ENCODE peak calls at places on chromosomes 3 and 15, in nine cellular contexts. One of them, this sample, is unnamed.
A peak's percentile ranks its signal among the peaks of the same experiment; 100 is the strongest.

GRCh38 chr3:45819543-45819942 is 22.4 kb downstream of the LZTFL1 start:
- DNase-seq in left cardiac atrium: no peak
- DNase-seq in LHCN-M2: peak; percentile 29
- DNase-seq in substantia nigra: no peak
- DNase-seq in foreskin fibroblast: peak; percentile 70
- DNase-seq in GM13976: no peak
- DNase-seq in aorta: no peak
- DNase-seq in HEK293T: no peak
- DNase-seq in endothelial cell: no peak
- DNase-seq in this sample: no peak

GRCh38 chr3:55000546-55000945 is 72.7 kb upstream of the LRTM1 start:
- DNase-seq in left cardiac atrium: peak; percentile 36
- DNase-seq in LHCN-M2: peak; percentile 96
- DNase-seq in substantia nigra: no peak
- DNase-seq in foreskin fibroblast: peak; percentile 93
- DNase-seq in GM13976: no peak
- DNase-seq in aorta: no peak
- DNase-seq in HEK293T: no peak
- DNase-seq in endothelial cell: no peak
- DNase-seq in this sample: peak; percentile 89

GRCh38 chr15:31366169-31366734 is 39.6 kb downstream of the KLF13 start:
- DNase-seq in left cardiac atrium: no peak
- DNase-seq in LHCN-M2: peak; percentile 11
- DNase-seq in substantia nigra: no peak
- DNase-seq in foreskin fibroblast: peak; percentile 47
- DNase-seq in GM13976: no peak
- DNase-seq in aorta: no peak
- DNase-seq in HEK293T: no peak
- DNase-seq in endothelial cell: no peak
- DNase-seq in this sample: no peak

GRCh38 chr15:48653216-48653615 is 7.7 kb upstream of the FBN1 start:
- DNase-seq in left cardiac atrium: no peak
- DNase-seq in LHCN-M2: no peak
- DNase-seq in substantia nigra: no peak
- DNase-seq in foreskin fibroblast: no peak
- DNase-seq in GM13976: no peak
- DNase-seq in aorta: no peak
- DNase-seq in HEK293T: no peak
- DNase-seq in endothelial cell: no peak
- DNase-seq in this sample: no peak

GRCh38 chr15:43748376-43748775 is 2.1 kb downstream of the PDIA3 start:
- DNase-seq in left cardiac atrium: no peak
- DNase-seq in LHCN-M2: peak; percentile 22
- DNase-seq in substantia nigra: no peak
- DNase-seq in foreskin fibroblast: peak; percentile 35
- DNase-seq in GM13976: no peak
- DNase-seq in aorta: no peak
- DNase-seq in HEK293T: no peak
- DNase-seq in endothelial cell: no peak
- DNase-seq in this sample: no peak

GRCh38 chr15:53401503-53401902 is 358.0 kb downstream of the WDR72 start:
- DNase-seq in left cardiac atrium: no peak
- DNase-seq in LHCN-M2: no peak
- DNase-seq in substantia nigra: no peak
- DNase-seq in foreskin fibroblast: no peak
- DNase-seq in GM13976: peak; percentile 4
- DNase-seq in aorta: no peak
- DNase-seq in HEK293T: no peak
- DNase-seq in endothelial cell: no peak
- DNase-seq in this sample: peak; percentile 5

GRCh38 chr15:98395974-98396627 is 252.2 kb upstream of the IGF1R start:
- DNase-seq in left cardiac atrium: no peak
- DNase-seq in LHCN-M2: no peak
- DNase-seq in substantia nigra: no peak
- DNase-seq in foreskin fibroblast: no peak
- DNase-seq in GM13976: no peak
- DNase-seq in aorta: no peak
- DNase-seq in HEK293T: no peak
- DNase-seq in endothelial cell: no peak
- DNase-seq in this sample: no peak

GRCh38 chr15:74128785-74129350 is 1.5 kb upstream of the ISLR2 start:
- DNase-seq in left cardiac atrium: no peak
- DNase-seq in LHCN-M2: no peak
- DNase-seq in substantia nigra: no peak
- DNase-seq in foreskin fibroblast: no peak
- DNase-seq in GM13976: no peak
- DNase-seq in aorta: no peak
- DNase-seq in HEK293T: no peak
- DNase-seq in endothelial cell: no peak
- DNase-seq in this sample: no peak

GRCh38 chr15:39543651-39544050 is 37.2 kb upstream of the THBS1 start:
- DNase-seq in left cardiac atrium: no peak
- DNase-seq in LHCN-M2: peak; percentile 38
- DNase-seq in substantia nigra: no peak
- DNase-seq in foreskin fibroblast: no peak
- DNase-seq in GM13976: no peak
- DNase-seq in aorta: no peak
- DNase-seq in HEK293T: no peak
- DNase-seq in endothelial cell: no peak
- DNase-seq in this sample: no peak

GRCh38 chr15:80309769-80310384 is 57.9 kb upstream of the CTXND1 start:
- DNase-seq in left cardiac atrium: no peak
- DNase-seq in LHCN-M2: peak; percentile 25
- DNase-seq in substantia nigra: peak; percentile 11
- DNase-seq in foreskin fibroblast: peak; percentile 52
- DNase-seq in GM13976: no peak
- DNase-seq in aorta: no peak
- DNase-seq in HEK293T: peak; percentile 61
- DNase-seq in endothelial cell: peak; percentile 42
- DNase-seq in this sample: peak; percentile 54

GRCh38 chr3:98884675-98885371 is 16.7 kb downstream of the DCBLD2 start:
- DNase-seq in left cardiac atrium: no peak
- DNase-seq in LHCN-M2: peak; percentile 56
- DNase-seq in substantia nigra: no peak
- DNase-seq in foreskin fibroblast: peak; percentile 54
- DNase-seq in GM13976: no peak
- DNase-seq in aorta: no peak
- DNase-seq in HEK293T: no peak
- DNase-seq in endothelial cell: no peak
- DNase-seq in this sample: no peak

GRCh38 chr3:28564211-28564610 is 215.6 kb upstream of the AZI2 start:
- DNase-seq in left cardiac atrium: no peak
- DNase-seq in LHCN-M2: no peak
- DNase-seq in substantia nigra: no peak
- DNase-seq in foreskin fibroblast: no peak
- DNase-seq in GM13976: no peak
- DNase-seq in aorta: no peak
- DNase-seq in HEK293T: no peak
- DNase-seq in endothelial cell: no peak
- DNase-seq in this sample: no peak

GRCh38 chr15:89936793-89937265 is 24.1 kb upstream of the ARPIN start:
- DNase-seq in left cardiac atrium: no peak
- DNase-seq in LHCN-M2: no peak
- DNase-seq in substantia nigra: no peak
- DNase-seq in foreskin fibroblast: no peak
- DNase-seq in GM13976: no peak
- DNase-seq in aorta: no peak
- DNase-seq in HEK293T: no peak
- DNase-seq in endothelial cell: no peak
- DNase-seq in this sample: no peak

GRCh38 chr3:150097588-150097890 is 126.8 kb upstream of the PFN2 start:
- DNase-seq in left cardiac atrium: no peak
- DNase-seq in LHCN-M2: peak; percentile 90
- DNase-seq in substantia nigra: no peak
- DNase-seq in foreskin fibroblast: peak; percentile 75
- DNase-seq in GM13976: no peak
- DNase-seq in aorta: no peak
- DNase-seq in HEK293T: no peak
- DNase-seq in endothelial cell: no peak
- DNase-seq in this sample: no peak

GRCh38 chr3:150184426-150185071 is 213.9 kb upstream of the PFN2 start:
- DNase-seq in left cardiac atrium: no peak
- DNase-seq in LHCN-M2: peak; percentile 27
- DNase-seq in substantia nigra: no peak
- DNase-seq in foreskin fibroblast: peak; percentile 53
- DNase-seq in GM13976: no peak
- DNase-seq in aorta: no peak
- DNase-seq in HEK293T: no peak
- DNase-seq in endothelial cell: no peak
- DNase-seq in this sample: no peak

GRCh38 chr15:56243117-56243773 is 434 bp downstream of the RFX7 start:
- DNase-seq in left cardiac atrium: peak; percentile 60
- DNase-seq in LHCN-M2: peak; percentile 55
- DNase-seq in substantia nigra: peak; percentile 75
- DNase-seq in foreskin fibroblast: peak; percentile 55
- DNase-seq in GM13976: peak; percentile 54
- DNase-seq in aorta: peak; percentile 80
- DNase-seq in HEK293T: peak; percentile 9
- DNase-seq in endothelial cell: peak; percentile 39
- DNase-seq in this sample: peak; percentile 55

GRCh38 chr3:145357453-145357852 is 803.5 kb downstream of the PLOD2 start:
- DNase-seq in left cardiac atrium: no peak
- DNase-seq in LHCN-M2: no peak
- DNase-seq in substantia nigra: no peak
- DNase-seq in foreskin fibroblast: no peak
- DNase-seq in GM13976: no peak
- DNase-seq in aorta: no peak
- DNase-seq in HEK293T: no peak
- DNase-seq in endothelial cell: no peak
- DNase-seq in this sample: no peak

GRCh38 chr3:62184559-62184958 is 188.8 kb downstream of the FEZF2 start:
- DNase-seq in left cardiac atrium: no peak
- DNase-seq in LHCN-M2: peak; percentile 37
- DNase-seq in substantia nigra: no peak
- DNase-seq in foreskin fibroblast: no peak
- DNase-seq in GM13976: no peak
- DNase-seq in aorta: no peak
- DNase-seq in HEK293T: no peak
- DNase-seq in endothelial cell: no peak
- DNase-seq in this sample: no peak

GRCh38 chr3:186821429-186822367 is 15.4 kb upstream of the RFC4 start:
- DNase-seq in left cardiac atrium: no peak
- DNase-seq in LHCN-M2: peak; percentile 57
- DNase-seq in substantia nigra: no peak
- DNase-seq in foreskin fibroblast: peak; percentile 84
- DNase-seq in GM13976: peak; percentile 65
- DNase-seq in aorta: no peak
- DNase-seq in HEK293T: no peak
- DNase-seq in endothelial cell: peak; percentile 15
- DNase-seq in this sample: peak; percentile 61

GRCh38 chr15:50183112-50183794 is 1.3 kb downstream of the SLC27A2 start:
- DNase-seq in left cardiac atrium: no peak
- DNase-seq in LHCN-M2: no peak
- DNase-seq in substantia nigra: no peak
- DNase-seq in foreskin fibroblast: no peak
- DNase-seq in GM13976: peak; percentile 69
- DNase-seq in aorta: no peak
- DNase-seq in HEK293T: no peak
- DNase-seq in endothelial cell: no peak
- DNase-seq in this sample: no peak

GRCh38 chr3:194874206-194874605 is 188.5 kb downstream of the FAM43A start:
- DNase-seq in left cardiac atrium: no peak
- DNase-seq in LHCN-M2: no peak
- DNase-seq in substantia nigra: no peak
- DNase-seq in foreskin fibroblast: no peak
- DNase-seq in GM13976: no peak
- DNase-seq in aorta: no peak
- DNase-seq in HEK293T: no peak
- DNase-seq in endothelial cell: no peak
- DNase-seq in this sample: no peak

GRCh38 chr3:16200411-16200810 is 25.9 kb downstream of the GALNT15 start:
- DNase-seq in left cardiac atrium: no peak
- DNase-seq in LHCN-M2: peak; percentile 81
- DNase-seq in substantia nigra: no peak
- DNase-seq in foreskin fibroblast: no peak
- DNase-seq in GM13976: no peak
- DNase-seq in aorta: no peak
- DNase-seq in HEK293T: no peak
- DNase-seq in endothelial cell: no peak
- DNase-seq in this sample: no peak